ENCODE peak calls at places on chromosomes 1 and 21, in five cellular contexts. R is LNCaP clone FGC, Y is hepatic stellate cell, V is MCF 10A, F is AG20443. M is an unnamed sample.

GRCh38 chr21:15441060-15441493 is 288.7 kb upstream of the USP25 start:
- DNase-seq in R (no peak), Y (no peak), V (no peak), F (no peak), M (no peak)

GRCh38 chr1:155052412-155053400 is 1.6 kb downstream of the ADAM15 start:
- DNase-seq in R (no peak), Y (peak; percentile 32), V (peak; percentile 68), F (no peak), M (peak; percentile 59)

GRCh38 chr1:41689596-41689995 is 205.1 kb upstream of the EDN2 start:
- DNase-seq in R (no peak), Y (no peak), V (no peak), F (peak; percentile 29), M (no peak)

GRCh38 chr1:119947468-119947867 is 51.2 kb upstream of the ADAM30 start:
- DNase-seq in R (no peak), Y (no peak), V (peak; percentile 41), F (peak; percentile 30), M (no peak)

GRCh38 chr1:3468236-3469103 is 14.0 kb downstream of the ARHGEF16 start:
- DNase-seq in R (no peak), Y (no peak), V (no peak), F (no peak), M (no peak)

GRCh38 chr1:108533351-108534083 is 26.4 kb upstream of the EEIG2 start:
- DNase-seq in R (peak; percentile 60), Y (no peak), V (no peak), F (no peak), M (no peak)

GRCh38 chr1:64121766-64122385 is 81.5 kb upstream of the UBE2U start:
- DNase-seq in R (no peak), Y (no peak), V (no peak), F (peak; percentile 27), M (no peak)

GRCh38 chr1:236143104-236143948 is 987 bp downstream of the GPR137B start:
- DNase-seq in R (no peak), Y (peak; percentile 62), V (peak; percentile 62), F (peak; percentile 88), M (peak; percentile 32)

GRCh38 chr1:199859525-199859924 is 168.0 kb upstream of the NR5A2 start:
- DNase-seq in R (no peak), Y (no peak), V (peak; percentile 88), F (no peak), M (peak; percentile 97)

GRCh38 chr1:81208441-81208840 is 592.3 kb upstream of the ADGRL2 start:
- DNase-seq in R (no peak), Y (no peak), V (no peak), F (no peak), M (no peak)

M was measured in endothelial cell of umbilical vein.